ENCODE peak calls at places on chromosomes 6 and 20, in ten cellular contexts. Z is caudate nucleus, K is endothelial cell of umbilical vein, L is Right ventricle myocardium superior, I is activated gamma-delta T cell treated with Interleukin-2 at 50 U/mL for 16 hours, N is left cardiac atrium, C is AG10803, F is body of pancreas, D is kidney glomerular epithelial cell, P is iris pigment epithelial cell. V is an unnamed sample.

GRCh38 chr20:24830649-24831048 is 118.4 kb upstream of the CST7 start:
- DNase-seq in C (no peak), L (no peak), P (no peak), N (no peak), D (no peak), F (no peak), K (no peak), Z (no peak), I (no peak), V (no peak)

GRCh38 chr6:13413906-13414555 is 73.4 kb downstream of the GFOD1 start:
- DNase-seq in I (no peak), D (no peak), L (peak; percentile 77), K (no peak), C (no peak), Z (no peak), N (peak; percentile 59), P (no peak), F (peak; percentile 28), V (peak; percentile 56)

GRCh38 chr6:85483041-85483700 is 33.3 kb downstream of the NT5E start:
- DNase-seq in N (peak; percentile 76), F (peak; percentile 87), I (peak; percentile 85), Z (peak; percentile 8), D (peak; percentile 62), L (peak; percentile 88), C (peak; percentile 75), K (peak; percentile 80), P (peak; percentile 74), V (peak; percentile 27)

GRCh38 chr6:119065382-119065781 is 13.1 kb downstream of the FAM184A start:
- DNase-seq in I (no peak), N (no peak), L (no peak), P (no peak), D (no peak), Z (no peak), K (no peak), F (no peak), C (no peak), V (no peak)

GRCh38 chr6:15331143-15331542 is 85.3 kb downstream of the JARID2 start:
- DNase-seq in L (no peak), C (no peak), F (no peak), I (no peak), D (no peak), K (no peak), P (no peak), N (no peak), Z (no peak), V (no peak)

GRCh38 chr6:107102414-107102805 is 12.9 kb downstream of the BEND3 start:
- DNase-seq in Z (no peak), D (no peak), I (no peak), K (no peak), P (no peak), L (no peak), C (no peak), N (no peak), F (no peak), V (no peak)

GRCh38 chr20:17559338-17559737 is 10.5 kb upstream of the DSTN start:
- DNase-seq in I (no peak), P (no peak), C (no peak), D (no peak), K (no peak), F (no peak), N (no peak), Z (no peak), L (no peak), V (no peak)

GRCh38 chr6:139764498-139764986 is 390.1 kb upstream of the CITED2 start:
- DNase-seq in Z (no peak), L (no peak), F (no peak), D (peak; percentile 98), C (peak; percentile 99), N (no peak), P (peak; percentile 98), K (peak; percentile 91), I (no peak), V (peak; percentile 29)

GRCh38 chr6:135504734-135505133 is 7.2 kb upstream of the AHI1 start:
- DNase-seq in K (no peak), Z (no peak), F (no peak), N (no peak), C (no peak), D (no peak), P (no peak), L (no peak), I (no peak), V (no peak)

GRCh38 chr20:49381558-49382493 is 100.6 kb downstream of the KCNB1 start:
- DNase-seq in L (peak; percentile 87), Z (peak; percentile 24), P (peak; percentile 49), N (peak; percentile 78), K (no peak), D (no peak), F (peak; percentile 93), C (peak; percentile 42), I (no peak), V (peak; percentile 63)

GRCh38 chr6:118249680-118250079 is 298.4 kb upstream of the PLN start:
- DNase-seq in D (no peak), I (no peak), N (no peak), F (no peak), C (no peak), K (peak; percentile 18), P (no peak), L (no peak), Z (no peak), V (no peak)

GRCh38 chr6:127514396-127515227 is 4.5 kb downstream of the MTCL3 start:
- DNase-seq in Z (peak; percentile 18), F (peak; percentile 33), N (peak; percentile 38), K (no peak), I (peak; percentile 10), L (peak; percentile 66), D (peak; percentile 29), C (peak; percentile 55), P (peak; percentile 71), V (peak; percentile 58)

GRCh38 chr6:12119085-12119588 is 107.0 kb downstream of the HIVEP1 start:
- DNase-seq in I (peak; percentile 20), N (no peak), L (no peak), K (no peak), D (peak; percentile 90), F (peak; percentile 26), Z (no peak), P (no peak), C (no peak), V (no peak)